ENCODE peak calls at places on chromosome 1, in eight cellular contexts. A is sigmoid colon, R is tibial nerve, E is A549, U is ovary, I is SK-N-SH, K is K562, Z is esophagus muscularis mucosa. G is an unnamed sample. For H3K9me3, the result is how much of the 10 kb centered on the place peaks cover.

GRCh38 chr1:31913968-31914367 is 24.2 kb downstream of the PTP4A2 start:
- DNase-seq in A (no peak), R (no peak), E (no peak), U (no peak), I (no peak), K (no peak), Z (no peak), G (no peak)

GRCh38 chr1:21944261-21945074 is 7.4 kb upstream of the HSPG2 start:
- DNase-seq in A (no peak), R (no peak), E (no peak), U (no peak), I (no peak), K (no peak), Z (no peak), G (no peak)

GRCh38 chr1:197948926-197949899 is 32.0 kb downstream of the LHX9 start:
- DNase-seq in A (no peak), R (no peak), E (no peak), U (no peak), I (no peak), K (no peak), Z (no peak), G (no peak)

GRCh38 chr1:91712981-91713841 is 172.7 kb downstream of the TGFBR3 start:
- DNase-seq in A (peak), R (peak), E (no peak), U (peak), I (no peak), K (no peak), Z (peak), G (no peak)

GRCh38 chr1:235088907-235089306 is 39.7 kb downstream of the TOMM20 start:
- DNase-seq in A (peak), R (no peak), E (no peak), U (no peak), I (no peak), K (no peak), Z (no peak), G (no peak)

GRCh38 chr1:17437260-17438175 is 2.0 kb downstream of the RCC2 start:
- DNase-seq in A (no peak), R (no peak), E (peak), U (peak), I (peak), K (peak), Z (no peak), G (peak)

GRCh38 chr1:212138441-212138840 is 102.9 kb downstream of the DTL start:
- DNase-seq in A (no peak), R (no peak), E (no peak), U (no peak), I (no peak), K (no peak), Z (no peak), G (peak)

GRCh38 chr1:219669556-219669955 is 56.7 kb upstream of the ZC3H11B start:
- DNase-seq in A (no peak), R (no peak), E (no peak), U (no peak), I (no peak), K (no peak), Z (no peak), G (no peak)

GRCh38 chr1:203090667-203091320 is 5.0 kb upstream of the MYOG start:
- DNase-seq in A (no peak), R (no peak), E (no peak), U (no peak), I (no peak), K (no peak), Z (peak), G (peak)

GRCh38 chr1:26038904-26039303 is 7.0 kb downstream of the SLC30A2 start:
- DNase-seq in A (no peak), R (no peak), E (no peak), U (no peak), I (no peak), K (no peak), Z (no peak), G (no peak)

GRCh38 chr1:76109404-76109803 is 34.9 kb downstream of the ST6GALNAC3 start:
- DNase-seq in A (no peak), R (no peak), E (no peak), U (no peak), I (peak), K (no peak), Z (no peak), G (no peak)

GRCh38 chr1:205274041-205274691 is 46.4 kb downstream of the TMCC2 start:
- DNase-seq in A (no peak), R (no peak), E (peak), U (no peak), I (no peak), K (no peak), Z (no peak), G (no peak)

GRCh38 chr1:39081266-39082139 is 55.4 kb downstream of the NDUFS5 start:
- DNase-seq in A (no peak), R (no peak), E (no peak), U (peak), I (peak), K (peak), Z (no peak), G (no peak)

GRCh38 chr1:183694636-183695035 is 41.5 kb upstream of the APOBEC4 start:
- DNase-seq in A (no peak), R (no peak), E (no peak), U (no peak), I (no peak), K (no peak), Z (no peak), G (no peak)

GRCh38 chr1:13628711-13629110 is 45.1 kb downstream of the PDPN start:
- DNase-seq in A (no peak), R (no peak), E (no peak), U (no peak), I (no peak), K (no peak), Z (no peak), G (no peak)

GRCh38 chr1:163162281-163162937 is 40.3 kb downstream of the RGS5 start:
- DNase-seq in A (no peak), R (no peak), E (no peak), U (no peak), I (no peak), K (no peak), Z (no peak), G (no peak)

GRCh38 chr1:115400891-115401290 is 62.8 kb upstream of the NGF start:
- DNase-seq in A (no peak), R (no peak), E (no peak), U (no peak), I (no peak), K (no peak), Z (no peak), G (no peak)

GRCh38 chr1:1213153-1213918 is 617 bp downstream of the TNFRSF4 start:
- DNase-seq in A (no peak), R (no peak), E (no peak), U (no peak), I (peak), K (no peak), Z (no peak), G (peak)

GRCh38 chr1:1325288-1326074 is 879 bp downstream of the CPTP start:
- DNase-seq in A (peak), R (no peak), E (no peak), U (no peak), I (no peak), K (no peak), Z (no peak), G (peak)

GRCh38 chr1:116909511-116910378 is at the start of gene PTGFRN:
- DNase-seq in A (peak), R (no peak), E (peak), U (peak), I (peak), K (peak), Z (no peak), G (peak)

GRCh38 chr1:232922475-232922874 is 27.9 kb upstream of the NTPCR start:
- DNase-seq in A (no peak), R (no peak), E (no peak), U (no peak), I (no peak), K (no peak), Z (no peak), G (no peak)

GRCh38 chr1:906532-907420 is 16.9 kb upstream of the SAMD11 start:
- DNase-seq in A (peak), R (peak), E (peak), U (peak), I (peak), K (no peak), Z (no peak), G (peak)

GRCh38 chr1:46549697-46550681 is 1.5 kb downstream of the KNCN start:
- DNase-seq in A (no peak), R (no peak), E (peak), U (no peak), I (peak), K (peak), Z (no peak), G (no peak)

GRCh38 chr1:86754265-86754974 is 50.0 kb downstream of the SH3GLB1 start:
- DNase-seq in A (no peak), R (no peak), E (no peak), U (no peak), I (no peak), K (no peak), Z (no peak), G (no peak)

GRCh38 chr1:202860744-202861419 is 28.1 kb downstream of the RABIF start:
- DNase-seq in A (peak), R (no peak), E (peak), U (peak), I (peak), K (peak), Z (no peak), G (peak)

GRCh38 chr1:156816561-156817328 is at the start of gene SH2D2A:
- DNase-seq in A (peak), R (no peak), E (no peak), U (peak), I (no peak), K (peak), Z (peak), G (peak)

GRCh38 chr1:23593556-23594148 is 34.4 kb upstream of the ID3 start:
- DNase-seq in A (no peak), R (no peak), E (peak), U (no peak), I (no peak), K (no peak), Z (no peak), G (no peak)

GRCh38 chr1:116122955-116123757 is 12.0 kb downstream of the MAB21L3 start:
- DNase-seq in A (no peak), R (no peak), E (peak), U (no peak), I (peak), K (no peak), Z (peak), G (peak)

GRCh38 chr1:203629509-203630082 is 3.0 kb downstream of the ATP2B4 start:
- DNase-seq in A (peak), R (peak), E (no peak), U (peak), I (no peak), K (peak), Z (no peak), G (peak)

GRCh38 chr1:212775241-212775640 is 16.3 kb downstream of the NSL1 start:
- DNase-seq in A (no peak), R (no peak), E (no peak), U (no peak), I (no peak), K (no peak), Z (no peak), G (no peak)

GRCh38 chr1:246297314-246298273 is 209.5 kb downstream of the SMYD3 start:
- DNase-seq in A (no peak), R (no peak), E (no peak), U (no peak), I (no peak), K (no peak), Z (no peak), G (no peak)

GRCh38 chr1:94617139-94617805 is 75.7 kb upstream of the F3 start:
- DNase-seq in A (no peak), R (no peak), E (no peak), U (no peak), I (no peak), K (no peak), Z (no peak), G (no peak)

GRCh38 chr1:205907794-205908193 is 35.5 kb downstream of the SLC26A9 start:
- DNase-seq in A (no peak), R (no peak), E (peak), U (no peak), I (peak), K (no peak), Z (peak), G (no peak)

GRCh38 chr1:22662986-22663408 is 10.0 kb downstream of the C1QB start:
- DNase-seq in A (no peak), R (no peak), E (no peak), U (no peak), I (no peak), K (peak), Z (no peak), G (no peak)

GRCh38 chr1:206776239-206776638 is 3.9 kb upstream of the IL10 start:
- DNase-seq in A (no peak), R (no peak), E (no peak), U (no peak), I (no peak), K (no peak), Z (no peak), G (no peak)

GRCh38 chr1:107362468-107362867 is 221.6 kb downstream of the NTNG1 start:
- DNase-seq in A (no peak), R (no peak), E (no peak), U (no peak), I (no peak), K (no peak), Z (no peak), G (no peak)

DNA sequence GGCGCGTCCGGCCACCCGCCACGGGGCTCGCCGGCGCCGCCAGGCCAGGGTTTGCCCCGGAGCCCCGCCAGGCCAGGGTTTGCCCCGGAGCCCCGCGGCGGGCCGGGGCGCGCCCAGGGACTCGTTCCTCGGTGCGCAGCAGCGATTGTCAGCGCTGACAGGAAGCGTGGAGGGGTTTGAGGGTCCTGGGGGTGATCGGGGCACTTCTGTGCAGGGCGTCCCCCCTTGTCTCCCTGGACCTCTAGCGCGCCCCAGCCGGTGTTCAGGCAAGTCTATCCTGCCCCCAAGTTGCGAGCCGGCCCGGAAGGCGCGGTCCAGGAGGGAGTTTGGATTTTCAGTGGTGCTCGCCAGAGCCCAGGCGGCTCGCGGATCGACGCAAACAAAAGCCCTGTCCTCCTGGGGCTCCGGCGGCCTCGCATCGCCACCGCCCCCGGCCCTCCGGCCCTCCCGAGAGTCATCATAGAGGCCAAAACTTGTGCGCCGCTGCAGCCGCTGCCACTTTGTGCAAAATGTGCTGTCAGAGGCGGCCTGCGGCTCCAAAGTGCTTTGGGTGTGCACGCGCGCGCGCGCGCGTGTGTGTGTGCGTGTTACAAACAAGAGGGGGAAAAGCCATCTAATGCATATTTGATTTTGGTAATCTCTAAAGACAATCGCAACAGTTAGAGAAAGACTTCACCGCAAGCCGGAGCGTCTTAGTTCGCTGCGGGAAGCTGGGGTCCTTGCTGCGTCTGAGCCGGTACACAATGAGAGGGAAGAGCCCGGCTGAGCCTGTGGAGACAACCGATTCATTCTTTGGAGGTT is 1.0 kb downstream of the ROR1 start:
- DNase-seq in A (peak), R (peak), E (peak), U (peak), I (peak), K (no peak), Z (peak), G (peak)
- H3K4me3 ChIP-seq in A (peak), R (peak), E (peak), U (peak), I (peak), K (no peak), Z (peak), G (peak)

GRCh38 chr1:151476083-151476482 is 16.8 kb upstream of the POGZ start:
- DNase-seq in A (no peak), R (no peak), E (no peak), U (no peak), I (no peak), K (no peak), Z (peak), G (no peak)

GRCh38 chr1:151475175-151475574 is 15.9 kb upstream of the POGZ start:
- DNase-seq in A (no peak), R (no peak), E (no peak), U (no peak), I (no peak), K (no peak), Z (peak), G (no peak)

GRCh38 chr1:151477066-151477465 is 17.8 kb upstream of the POGZ start:
- DNase-seq in A (no peak), R (no peak), E (no peak), U (no peak), I (no peak), K (no peak), Z (no peak), G (no peak)

GRCh38 chr1:151474711-151475110 is 15.4 kb upstream of the POGZ start:
- DNase-seq in A (no peak), R (no peak), E (no peak), U (no peak), I (no peak), K (no peak), Z (peak), G (no peak)

DNA sequence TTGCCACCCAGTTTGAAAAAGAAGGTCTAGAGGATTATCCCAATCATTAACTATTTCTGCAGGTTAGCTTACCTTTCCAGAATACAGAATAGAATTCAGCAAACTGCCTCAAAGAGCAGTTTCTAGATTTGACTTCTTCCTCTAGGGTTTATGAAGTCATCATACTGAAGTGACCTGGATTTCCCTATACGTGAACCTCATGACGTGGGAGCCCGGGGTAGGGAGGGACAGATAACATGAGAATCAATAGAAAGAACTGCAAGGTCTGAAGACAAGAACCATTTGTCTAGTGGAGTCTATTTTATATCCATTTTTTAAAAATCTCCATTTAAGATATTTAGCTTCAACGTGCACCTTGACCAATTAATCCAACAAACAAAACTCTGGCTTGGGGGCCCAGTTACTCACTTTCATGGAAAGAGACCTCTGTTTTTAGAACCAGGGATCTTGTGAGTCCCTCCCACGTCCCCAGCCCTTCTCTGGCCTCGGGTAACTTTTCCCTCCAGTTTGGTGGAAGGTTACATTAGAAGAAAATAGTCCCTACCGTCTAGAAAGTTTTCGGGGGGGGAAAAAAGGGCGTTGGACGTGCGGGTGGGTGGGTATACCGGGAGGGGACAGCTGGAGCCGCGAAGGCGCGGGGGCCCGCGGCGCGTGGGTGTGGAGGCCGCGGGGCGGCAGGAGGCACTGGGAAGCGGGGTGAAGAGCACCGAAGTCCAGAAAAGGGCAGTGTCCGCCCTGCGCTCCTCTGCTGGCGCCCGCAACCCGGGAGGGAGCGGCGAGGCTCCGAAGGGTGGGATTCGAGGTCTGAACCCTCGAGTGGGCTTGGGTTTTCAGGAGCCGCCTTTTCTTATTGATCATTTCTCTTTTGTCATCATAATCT is 13.8 kb upstream of the POGZ start:
- DNase-seq in A (peak), R (no peak), E (peak), U (peak), I (peak), K (peak), Z (peak), G (peak)
- TF ChIP-seq EP300 in A (no peak), R (peak), E (no peak), U (no peak), I (no peak), K (no peak), Z (no peak), G (no peak)

DNA sequence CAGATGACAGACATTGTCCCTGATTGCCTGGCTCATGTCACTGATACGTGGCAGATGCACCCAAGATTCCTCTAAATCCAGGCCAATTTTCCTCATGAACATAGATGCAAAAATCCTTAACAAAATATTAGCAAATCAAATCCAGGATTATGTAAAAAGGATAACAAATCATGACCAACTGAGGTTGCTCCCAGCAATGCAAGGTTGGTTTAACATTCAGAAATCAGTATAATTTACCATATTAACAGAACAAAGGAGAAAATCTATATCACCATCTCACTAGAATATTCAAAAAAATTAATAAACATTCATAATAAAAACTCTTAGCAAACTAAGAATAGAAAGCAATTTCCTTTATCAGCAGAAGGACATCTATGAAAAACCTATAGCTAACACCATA is 39.7 kb downstream of the FAF1 start:
- DNase-seq in A (no peak), R (no peak), E (no peak), U (no peak), I (no peak), K (no peak), Z (no peak), G (no peak)
- H3K9me3 ChIP-seq in A (under half), R (under half), E (under half), U (under half), I (under half), K (under half), Z (under half), G (under half)

DNA sequence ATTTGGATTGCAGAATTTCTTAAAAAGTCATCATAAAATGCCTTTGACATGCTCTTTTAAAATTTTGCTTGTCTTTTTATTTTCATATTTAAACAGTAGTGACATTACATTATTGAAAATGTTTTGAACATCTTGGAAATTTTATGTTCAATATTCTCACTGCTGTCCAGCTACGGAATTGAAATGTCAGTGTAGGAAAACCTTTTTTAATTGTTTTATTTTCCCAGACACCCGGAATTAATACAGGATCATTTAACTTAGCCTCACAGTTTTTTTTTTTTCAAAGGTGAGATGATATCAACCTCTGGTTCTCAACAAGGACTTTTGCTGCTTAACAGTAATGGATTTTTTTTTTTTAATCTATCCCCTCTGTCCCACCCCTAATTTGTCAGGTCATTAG is 4.1 kb downstream of the RBM15 start:
- DNase-seq in A (no peak), R (no peak), E (no peak), U (no peak), I (no peak), K (no peak), Z (no peak), G (no peak)
- H3K4me3 ChIP-seq in A (no peak), R (no peak), E (no peak), U (no peak), I (peak), K (peak), Z (peak), G (no peak)

DNA sequence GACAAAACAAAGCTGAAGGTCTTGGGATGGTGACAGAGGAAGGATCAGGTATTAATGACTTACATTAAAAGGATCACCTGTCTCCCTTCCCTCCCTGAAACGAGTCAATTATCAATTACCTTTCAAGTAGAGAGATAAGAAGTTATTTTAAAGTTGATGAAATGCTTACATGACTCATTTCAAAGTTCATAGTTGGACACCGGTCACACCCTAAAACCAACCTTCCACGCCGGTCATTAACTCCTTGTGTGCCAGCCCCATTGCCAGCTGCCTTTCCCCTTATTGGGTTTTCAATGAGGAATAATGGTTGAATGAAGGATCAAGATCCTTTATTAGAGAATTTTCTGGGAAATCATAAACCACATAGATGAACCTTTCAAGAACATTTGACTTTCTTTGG is 129.7 kb downstream of the ZP4 start:
- DNase-seq in A (no peak), R (no peak), E (no peak), U (no peak), I (no peak), K (no peak), Z (no peak), G (no peak)
- TF ChIP-seq EP300 in A (no peak), R (no peak), E (no peak), U (no peak), I (no peak), K (no peak), Z (no peak), G (no peak)

G was measured in stomach.